ENCODE peak calls at places on chromosomes 12 and 14, in ten cellular contexts. Z is nephron progenitor cell, E is RPMI7951, D is hippocampal formation, T is T-helper 2 cell, B is NCI-H1092, F is mesothelial cell of epicardium, I is right cardiac atrium, O is MCF 10A, P is HTR-8/SVneo. W is an unnamed sample.

GRCh38 chr12:24478254-24478653 is 470.6 kb downstream of the BCAT1 start:
- DNase-seq in B (peak), P (no peak), Z (no peak), O (no peak), F (no peak), T (no peak), I (no peak), E (no peak), D (no peak), W (peak)

GRCh38 chr14:69811868-69812252 is 14.8 kb upstream of the SLC10A1 start:
- DNase-seq in B (no peak), I (no peak), Z (no peak), E (no peak), T (no peak), F (no peak), O (no peak), D (no peak), P (no peak), W (no peak)

GRCh38 chr12:111488798-111489197 is 83.1 kb downstream of the SH2B3 start:
- DNase-seq in Z (no peak), O (no peak), I (no peak), F (no peak), T (no peak), D (no peak), E (no peak), P (no peak), B (no peak), W (no peak)

GRCh38 chr12:104464899-104465298 is 8.2 kb downstream of the CHST11 start:
- DNase-seq in I (no peak), P (no peak), F (no peak), O (no peak), B (no peak), Z (no peak), T (no peak), E (no peak), D (no peak), W (no peak)

GRCh38 chr14:23727566-23728335 is 91.6 kb downstream of the DHRS2 start:
- DNase-seq in I (no peak), B (no peak), D (no peak), O (peak), Z (no peak), E (peak), T (no peak), F (no peak), P (peak), W (peak)

GRCh38 chr14:89618821-89619551 is 202.0 kb upstream of the FOXN3 start:
- DNase-seq in P (peak), O (peak), D (peak), T (peak), F (peak), E (peak), I (peak), Z (peak), B (peak), W (peak)

GRCh38 chr12:72102150-72102549 is 163.5 kb downstream of the TPH2 start:
- DNase-seq in B (no peak), Z (no peak), O (no peak), P (no peak), F (no peak), D (no peak), E (no peak), I (no peak), T (no peak), W (no peak)

GRCh38 chr12:68350753-68351152 is 18.6 kb upstream of the MDM1 start:
- DNase-seq in D (no peak), O (no peak), T (no peak), Z (no peak), E (peak), F (no peak), P (no peak), B (no peak), I (no peak), W (no peak)

GRCh38 chr14:103130965-103131364 is 7.7 kb downstream of the TNFAIP2 start:
- DNase-seq in P (peak), F (peak), O (peak), E (no peak), T (no peak), I (peak), Z (no peak), D (no peak), B (peak), W (no peak)

GRCh38 chr14:68278568-68279436 is 459.2 kb downstream of the RAD51B start:
- DNase-seq in E (peak), I (no peak), P (peak), O (peak), Z (no peak), B (no peak), F (no peak), T (no peak), D (no peak), W (no peak)

GRCh38 chr12:113333877-113334785 is 778 bp downstream of the SLC8B1 start:
- DNase-seq in D (peak), Z (no peak), O (peak), B (no peak), I (peak), F (no peak), E (no peak), P (no peak), T (no peak), W (no peak)

GRCh38 chr14:67851785-67852410 is 32.3 kb downstream of the RAD51B start:
- DNase-seq in Z (no peak), D (no peak), P (no peak), I (peak), E (no peak), T (no peak), B (no peak), O (no peak), F (no peak), W (no peak)

GRCh38 chr14:50360093-50360492 is 36.6 kb downstream of the CDKL1 start:
- DNase-seq in D (no peak), T (no peak), F (no peak), Z (no peak), B (no peak), E (no peak), O (no peak), P (no peak), I (no peak), W (no peak)

GRCh38 chr12:29640589-29641345 is 143.0 kb downstream of the TMTC1 start:
- DNase-seq in E (no peak), Z (peak), I (peak), O (peak), T (no peak), D (no peak), P (no peak), B (no peak), F (peak), W (no peak)

GRCh38 chr12:29428630-29429029 is 47.7 kb upstream of the ERGIC2 start:
- DNase-seq in T (no peak), D (no peak), I (no peak), O (peak), B (no peak), E (peak), Z (no peak), F (no peak), P (no peak), W (no peak)

GRCh38 chr12:128337456-128338160 is 70.6 kb downstream of the TMEM132C start:
- DNase-seq in P (no peak), F (no peak), O (no peak), T (no peak), E (no peak), D (no peak), I (no peak), Z (no peak), B (no peak), W (no peak)

GRCh38 chr12:6323340-6323994 is 13.0 kb downstream of the PLEKHG6 start:
- DNase-seq in T (no peak), E (peak), B (no peak), F (no peak), P (peak), Z (no peak), I (peak), D (no peak), O (peak), W (no peak)

GRCh38 chr14:21098134-21098891 is at the start of gene ZNF219:
- DNase-seq in I (peak), O (peak), E (peak), T (no peak), B (no peak), P (peak), D (peak), F (peak), Z (peak), W (peak)

GRCh38 chr12:113808095-113808951 is 157.8 kb downstream of the RBM19 start:
- DNase-seq in D (no peak), T (no peak), F (no peak), E (peak), I (no peak), B (no peak), O (no peak), Z (no peak), P (no peak), W (no peak)

GRCh38 chr12:108850854-108851573 is 6.4 kb downstream of the SSH1 start:
- DNase-seq in P (peak), T (no peak), B (no peak), O (no peak), E (peak), I (peak), D (no peak), Z (no peak), F (no peak), W (no peak)

GRCh38 chr14:53845813-53846693 is 110.6 kb downstream of the BMP4 start:
- DNase-seq in P (no peak), O (no peak), D (no peak), B (no peak), T (no peak), I (no peak), E (no peak), F (no peak), Z (no peak), W (no peak)

GRCh38 chr14:61568572-61569011 is 126.7 kb upstream of the HIF1A start:
- DNase-seq in O (peak), I (peak), D (no peak), E (no peak), F (peak), Z (peak), B (no peak), P (no peak), T (no peak), W (no peak)

GRCh38 chr14:71595441-71595840 is 336.8 kb upstream of the RGS6 start:
- DNase-seq in T (no peak), O (no peak), E (no peak), I (no peak), F (no peak), P (no peak), B (no peak), Z (no peak), D (no peak), W (no peak)

GRCh38 chr12:19030603-19031002 is 98.9 kb upstream of the PLEKHA5 start:
- DNase-seq in T (no peak), P (no peak), D (no peak), I (no peak), Z (no peak), F (no peak), E (peak), O (peak), B (no peak), W (no peak)

GRCh38 chr14:97185186-97185585 is 388.0 kb downstream of the VRK1 start:
- DNase-seq in Z (peak), F (no peak), D (no peak), P (no peak), O (peak), B (no peak), I (no peak), E (peak), T (no peak), W (no peak)

GRCh38 chr12:44117368-44117767 is 281.5 kb downstream of the TMEM117 start:
- DNase-seq in F (no peak), E (no peak), T (no peak), O (no peak), B (no peak), D (no peak), Z (no peak), P (no peak), I (no peak), W (no peak)

GRCh38 chr12:6664902-6665301 is 2.0 kb upstream of the ING4 start:
- DNase-seq in O (no peak), I (no peak), Z (no peak), T (no peak), F (no peak), B (no peak), E (no peak), D (no peak), P (no peak), W (no peak)

GRCh38 chr14:21136024-21136423 is 19.8 kb downstream of the OR5AU1 start:
- DNase-seq in P (peak), O (peak), I (no peak), Z (no peak), B (no peak), E (peak), D (no peak), T (no peak), F (no peak), W (peak)

GRCh38 chr12:93061414-93062099 is 132.5 kb upstream of the EEA1 start:
- DNase-seq in O (no peak), Z (no peak), D (peak), E (no peak), T (no peak), F (no peak), B (peak), I (peak), P (no peak), W (peak)

GRCh38 chr12:132803883-132804282 is 24.8 kb downstream of the GOLGA3 start:
- DNase-seq in P (no peak), F (no peak), B (no peak), O (no peak), T (no peak), I (peak), Z (no peak), E (no peak), D (no peak), W (no peak)

GRCh38 chr12:96164951-96165858 is 29.0 kb upstream of the ELK3 start:
- DNase-seq in T (no peak), P (no peak), I (peak), D (no peak), Z (no peak), E (no peak), O (no peak), B (no peak), F (no peak), W (no peak)

GRCh38 chr12:42696424-42697149 is 107.0 kb upstream of the PRICKLE1 start:
- DNase-seq in Z (no peak), I (peak), F (no peak), T (no peak), E (peak), P (no peak), O (peak), D (no peak), B (no peak), W (no peak)

GRCh38 chr12:10361084-10361483 is 28.8 kb downstream of the KLRK1 start:
- DNase-seq in B (no peak), F (no peak), I (peak), P (no peak), Z (no peak), D (peak), E (no peak), O (peak), T (no peak), W (peak)

GRCh38 chr12:53097564-53098353 is at the start of gene IGFBP6:
- DNase-seq in P (peak), T (peak), I (peak), O (peak), F (peak), Z (peak), E (peak), D (peak), B (peak), W (peak)

W was measured in NCI-H1105.